ENCODE peak calls at places on chromosome 18, in five cellular contexts. W, J, C, X and Q are unnamed samples.

GRCh38 chr18:58004317-58004716 is 39.7 kb upstream of the NEDD4L start:
- DNase-seq in W (no peak), J (peak; percentile 60), C (no peak), X (no peak), Q (peak; percentile 89)

GRCh38 chr18:44320619-44321460 is 359.8 kb upstream of the SETBP1 start:
- DNase-seq in W (no peak), J (no peak), C (no peak), X (no peak), Q (no peak)

GRCh38 chr18:46335551-46336059 is 231.4 kb downstream of the HAUS1 start:
- DNase-seq in W (no peak), J (no peak), C (no peak), X (no peak), Q (no peak)

GRCh38 chr18:57859314-57859713 is 56.2 kb upstream of the ATP8B1 start:
- DNase-seq in W (peak; percentile 35), J (peak; percentile 32), C (peak; percentile 27), X (peak; percentile 73), Q (no peak)

GRCh38 chr18:46042571-46043123 is 29.4 kb downstream of the PSTPIP2 start:
- DNase-seq in W (no peak), J (no peak), C (no peak), X (peak; percentile 29), Q (peak; percentile 70)

GRCh38 chr18:70280007-70280925 is 8.6 kb upstream of the SOCS6 start:
- DNase-seq in W (peak; percentile 48), J (peak; percentile 88), C (no peak), X (no peak), Q (peak; percentile 58)

GRCh38 chr18:78457011-78457410 is 522.6 kb upstream of the SALL3 start:
- DNase-seq in W (no peak), J (no peak), C (no peak), X (no peak), Q (no peak)

GRCh38 chr18:48166971-48167370 is 236.5 kb upstream of the SMAD2 start:
- DNase-seq in W (no peak), J (no peak), C (no peak), X (no peak), Q (no peak)

GRCh38 chr18:67730884-67731283 is 214.4 kb upstream of the DSEL start:
- DNase-seq in W (peak; percentile 75), J (no peak), C (peak; percentile 1), X (no peak), Q (peak; percentile 27)

GRCh38 chr18:23456835-23457234 is 3.7 kb downstream of the RIOK3 start:
- DNase-seq in W (no peak), J (no peak), C (no peak), X (no peak), Q (no peak)
- H3K4me1 ChIP-seq in W (peaks cover 20% of the 10 kb centered on the region), J (peaks cover 38% of the 10 kb centered on the region), C (peaks cover 40% of the 10 kb centered on the region), X (peaks cover 39% of the 10 kb centered on the region), Q (peaks cover 3% of the 10 kb centered on the region)

DNA sequence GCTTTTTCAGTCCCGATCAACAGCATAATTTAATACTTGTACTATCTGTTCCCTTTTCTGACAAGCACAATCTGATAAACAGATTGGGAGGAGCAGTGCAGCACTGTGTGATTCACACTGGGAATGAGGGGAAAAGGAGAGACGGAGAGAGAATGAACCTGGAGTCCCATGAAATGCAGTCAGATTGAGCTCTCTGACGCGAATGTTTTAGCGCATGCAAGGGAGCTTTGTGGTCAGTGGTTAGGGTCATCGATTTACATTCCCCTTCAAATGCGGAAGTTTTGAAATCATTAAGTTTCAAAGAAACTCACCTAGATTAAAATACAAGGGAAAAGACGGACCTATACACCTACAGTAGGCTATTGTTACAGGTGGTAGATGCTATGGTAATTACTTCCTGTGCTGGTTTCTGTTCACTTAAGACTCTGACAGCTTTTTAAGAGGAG is 99.6 kb downstream of the KCTD1 start:
- DNase-seq in W (no peak), J (no peak), C (no peak), X (no peak), Q (no peak)
- H3K4me2 ChIP-seq in W (no peak overlapping the region), J (no peak overlapping the region), C (no peak overlapping the region), X (no peak overlapping the region), Q (no peak overlapping the region)

DNA sequence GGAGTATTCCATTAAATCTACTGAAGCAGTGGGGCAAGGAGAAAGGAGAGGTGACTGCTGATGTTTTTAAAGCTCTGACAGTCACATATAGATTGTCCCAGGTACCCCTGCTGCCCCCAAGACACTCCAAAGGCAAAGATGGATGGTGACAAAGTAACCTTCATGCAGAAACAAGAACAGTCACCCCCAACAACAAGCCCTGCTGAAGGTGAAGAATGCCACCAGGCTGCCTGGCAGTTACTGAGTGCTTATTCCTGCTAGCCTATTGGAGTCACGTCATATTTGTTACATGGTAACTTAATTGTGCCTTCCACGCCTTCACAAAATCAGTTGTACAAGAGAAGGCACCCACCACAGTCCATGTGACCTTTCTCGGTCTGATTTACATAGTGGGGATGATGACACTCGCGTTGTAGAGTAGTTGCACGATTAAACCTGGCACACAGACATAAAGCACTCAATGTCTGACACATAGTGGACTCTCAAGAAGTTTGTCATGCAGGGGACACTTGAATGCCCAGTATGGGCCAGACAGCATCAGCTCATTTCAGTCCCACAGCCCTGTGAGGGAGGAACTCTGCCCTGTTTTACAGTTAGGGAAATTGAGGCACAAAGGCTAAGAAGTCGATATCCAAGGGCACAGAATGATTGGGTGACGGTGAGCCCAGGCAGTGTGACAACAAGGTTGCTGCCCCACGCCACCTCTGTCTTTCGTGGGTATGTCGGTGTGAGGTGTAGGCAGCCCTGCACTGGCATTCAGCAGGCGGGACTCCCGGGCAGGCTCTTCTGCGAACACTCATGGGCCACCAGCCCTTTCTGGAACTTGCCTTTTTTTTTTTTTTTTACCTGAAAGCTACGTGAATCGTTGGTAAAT is 62.7 kb downstream of the ZCCHC2 start:
- DNase-seq in W (no peak), J (no peak), C (no peak), X (no peak), Q (no peak)
- H3K4me1 ChIP-seq in W (peaks cover 11% of the 10 kb centered on the region), J (peaks cover 8% of the 10 kb centered on the region), C (peaks cover 4% of the 10 kb centered on the region), X (peaks cover 4% of the 10 kb centered on the region), Q (no peaks in the 10 kb centered on the region)

GRCh38 chr18:59867337-59868104 is 32.3 kb upstream of the PMAIP1 start:
- DNase-seq in W (no peak), J (no peak), C (no peak), X (no peak), Q (no peak)

GRCh38 chr18:59873616-59874015 is 26.2 kb upstream of the PMAIP1 start:
- DNase-seq in W (peak; percentile 64), J (no peak), C (no peak), X (no peak), Q (no peak)

GRCh38 chr18:59870623-59871130 is 29.1 kb upstream of the PMAIP1 start:
- DNase-seq in W (no peak), J (no peak), C (no peak), X (no peak), Q (no peak)

GRCh38 chr18:59874166-59874565 is 25.6 kb upstream of the PMAIP1 start:
- DNase-seq in W (peak; percentile 73), J (peak; percentile 65), C (peak; percentile 40), X (no peak), Q (peak; percentile 92)

DNA sequence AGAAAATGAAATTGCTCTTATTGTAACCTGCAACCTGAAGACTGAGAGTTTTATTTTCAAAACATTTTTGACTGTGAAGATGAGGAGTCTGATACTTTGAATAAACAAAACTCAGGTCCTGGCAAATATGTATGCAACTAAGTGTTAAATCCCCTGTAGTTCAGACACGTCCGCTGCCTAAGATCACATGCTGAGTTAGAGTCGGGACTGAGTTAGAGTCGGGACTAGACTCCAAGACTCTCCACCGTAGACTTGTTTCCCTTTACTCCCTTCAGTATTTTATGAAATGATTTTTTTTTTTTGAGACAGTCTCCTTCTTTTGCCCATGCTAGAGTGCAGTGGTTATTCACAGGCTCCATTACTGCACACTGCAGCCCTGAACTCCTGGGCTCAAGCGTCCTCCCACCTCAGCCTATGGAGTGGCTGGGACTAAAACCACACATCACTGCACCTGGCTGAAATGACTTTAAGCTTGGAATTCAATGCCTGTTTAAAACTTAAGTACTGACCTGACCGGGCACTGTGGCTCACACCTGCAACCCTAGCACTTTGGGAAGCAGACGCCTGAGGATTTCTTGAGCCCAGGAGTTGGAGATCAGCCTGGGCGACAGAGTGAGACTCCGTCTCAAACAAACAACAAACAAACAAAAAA is 28.0 kb upstream of the PMAIP1 start:
- DNase-seq in W (no peak), J (no peak), C (no peak), X (no peak), Q (no peak)
- H3K4me2 ChIP-seq in W (no peak overlapping the region), J (no peak overlapping the region), C (no peak overlapping the region), X (no peak overlapping the region), Q (no peak overlapping the region)

GRCh38 chr18:79944126-79944731 is 7.2 kb downstream of the SLC66A2 start:
- DNase-seq in W (no peak), J (no peak), C (no peak), X (no peak), Q (no peak)
- H3K4me1 ChIP-seq in W (no peaks in the 10 kb centered on the region), J (no peaks in the 10 kb centered on the region), C (no peaks in the 10 kb centered on the region), X (peaks cover 34% of the 10 kb centered on the region), Q (no peaks in the 10 kb centered on the region)

GRCh38 chr18:36758623-36759022 is 70.2 kb downstream of the TPGS2 start:
- DNase-seq in W (no peak), J (no peak), C (no peak), X (no peak), Q (no peak)
- H3K4me2 ChIP-seq in W (no peak overlapping the region), J (no peak overlapping the region), C (no peak overlapping the region), X (no peak overlapping the region), Q (no peak overlapping the region)

GRCh38 chr18:63433349-63433866 is 11.1 kb upstream of the VPS4B start:
- DNase-seq in W (no peak), J (no peak), C (no peak), X (no peak), Q (no peak)

GRCh38 chr18:63427566-63427965 is 5.3 kb upstream of the VPS4B start:
- DNase-seq in W (no peak), J (peak; percentile 26), C (no peak), X (no peak), Q (peak; percentile 20)

GRCh38 chr18:63430526-63430925 is 8.2 kb upstream of the VPS4B start:
- DNase-seq in W (no peak), J (no peak), C (no peak), X (no peak), Q (no peak)

GRCh38 chr18:63431180-63431579 is 8.9 kb upstream of the VPS4B start:
- DNase-seq in W (no peak), J (no peak), C (no peak), X (no peak), Q (no peak)
- H3K4me1 ChIP-seq in W (no peaks in the 10 kb centered on the region), J (peaks cover 12% of the 10 kb centered on the region), C (no peaks in the 10 kb centered on the region), X (no peaks in the 10 kb centered on the region), Q (no peaks in the 10 kb centered on the region)

DNA sequence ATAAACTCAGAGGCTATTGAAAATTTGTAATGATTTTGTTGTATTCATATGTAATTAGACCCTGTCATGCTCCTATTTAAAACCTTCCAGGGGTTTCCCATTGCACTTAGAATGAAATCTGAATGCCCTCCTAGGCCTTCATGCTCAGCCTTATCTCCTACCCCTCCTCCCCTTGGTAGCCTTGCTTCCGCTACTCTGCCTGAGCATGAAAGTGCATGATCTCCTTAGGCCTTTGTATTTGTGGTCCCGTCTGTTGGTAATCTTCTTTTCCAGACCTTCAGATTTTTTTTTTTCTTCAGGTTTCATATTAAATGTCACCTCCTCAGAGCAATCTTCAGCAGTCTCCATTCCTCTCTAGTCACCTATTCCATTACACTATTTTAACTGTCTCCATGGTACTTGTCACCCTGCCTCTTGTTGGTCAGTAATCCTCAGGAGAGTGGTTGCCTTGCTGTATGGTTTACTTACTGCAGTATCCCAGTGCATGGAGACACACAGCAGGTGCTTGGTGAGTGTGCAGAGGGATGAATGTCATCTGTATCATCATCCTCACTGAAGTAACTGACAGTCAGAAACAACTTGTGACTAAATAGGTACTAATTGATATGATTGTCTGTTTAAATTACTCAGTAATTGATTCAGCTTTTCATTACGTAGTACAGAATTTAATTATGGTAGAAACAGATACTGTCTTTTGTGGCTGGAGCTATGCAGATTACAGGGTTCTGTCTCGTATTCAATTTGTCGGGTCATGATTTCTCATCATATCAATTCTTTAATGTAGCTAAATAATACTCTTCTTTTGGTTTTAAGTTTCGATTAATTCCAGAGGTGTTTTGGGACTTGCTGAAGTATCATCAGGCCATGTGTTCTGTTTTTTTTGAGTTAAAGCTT is 63.9 kb downstream of the PHLPP1 start:
- DNase-seq in W (no peak), J (no peak), C (no peak), X (no peak), Q (no peak)
- H3K4me2 ChIP-seq in W (no peak overlapping the region), J (no peak overlapping the region), C (no peak overlapping the region), X (no peak overlapping the region), Q (no peak overlapping the region)